ENCODE peak calls at places on chromosomes 16 and 17, in eight cellular contexts. O, X, S, D, L, W, G and Q are unnamed samples.
A peak's percentile ranks its signal among the peaks of the same experiment; 100 is the strongest.

GRCh38 chr17:39804839-39805238 is 59.3 kb downstream of the IKZF3 start:
- DNase-seq in S (no peak), G (no peak), L (no peak), X (no peak), D (no peak), W (no peak), O (no peak), Q (no peak)

GRCh38 chr17:44004077-44004760 is at the start of gene NAGS:
- DNase-seq in X (no peak), L (peak; percentile 27), D (peak; percentile 71), O (no peak), S (peak; percentile 63), G (no peak), W (no peak), Q (peak; percentile 23)

GRCh38 chr17:74040729-74041128 is 162.7 kb upstream of the RPL38 start:
- DNase-seq in W (no peak), S (no peak), O (no peak), G (no peak), X (no peak), D (no peak), L (no peak), Q (no peak)

GRCh38 chr17:63774982-63775290 is 966 bp downstream of the DDX42 start:
- DNase-seq in G (no peak), D (no peak), W (no peak), X (no peak), S (peak; percentile 9), O (no peak), L (no peak), Q (peak; percentile 52)

GRCh38 chr17:67600408-67600807 is 117.3 kb upstream of the NOL11 start:
- DNase-seq in G (no peak), O (no peak), X (no peak), L (no peak), S (no peak), W (no peak), D (no peak), Q (no peak)

GRCh38 chr16:67115649-67116048 is 5.9 kb downstream of the PHAF1 start:
- DNase-seq in X (no peak), W (no peak), L (no peak), G (no peak), S (no peak), D (peak; percentile 97), O (no peak), Q (peak; percentile 99)

GRCh38 chr17:4221163-4221562 is 42.6 kb downstream of the ANKFY1 start:
- DNase-seq in G (no peak), D (no peak), O (no peak), X (no peak), L (no peak), W (no peak), S (no peak), Q (no peak)

GRCh38 chr17:42347198-42347597 is 41.0 kb downstream of the STAT3 start:
- DNase-seq in X (peak; percentile 76), W (no peak), D (peak; percentile 90), O (no peak), S (no peak), L (no peak), G (no peak), Q (peak; percentile 91)

GRCh38 chr17:80807882-80808281 is 183.8 kb upstream of the CHMP6 start:
- DNase-seq in D (no peak), S (no peak), X (no peak), G (no peak), W (no peak), L (no peak), O (no peak), Q (no peak)

GRCh38 chr16:11585460-11586374 is 1.0 kb downstream of the LITAF start:
- DNase-seq in O (no peak), D (no peak), L (peak; percentile 48), S (no peak), W (no peak), X (no peak), G (no peak), Q (peak; percentile 60)

GRCh38 chr17:30218689-30219266 is 16.7 kb downstream of the SLC6A4 start:
- DNase-seq in W (no peak), X (no peak), D (no peak), O (no peak), L (no peak), G (no peak), S (no peak), Q (no peak)

GRCh38 chr16:27430923-27431484 is 29.0 kb downstream of the IL21R start:
- DNase-seq in G (no peak), W (no peak), O (no peak), S (no peak), D (peak; percentile 47), L (no peak), X (no peak), Q (peak; percentile 22)

GRCh38 chr17:78969865-78970264 is 9.9 kb downstream of the LGALS3BP start:
- DNase-seq in S (no peak), L (no peak), O (no peak), G (no peak), X (no peak), D (no peak), W (no peak), Q (no peak)

GRCh38 chr17:75352079-75352569 is 53.4 kb downstream of the GRB2 start:
- DNase-seq in X (no peak), D (no peak), L (no peak), O (no peak), G (no peak), W (no peak), S (peak; percentile 21), Q (no peak)

GRCh38 chr17:38910325-38910724 is 15.1 kb upstream of the LASP1NB start:
- DNase-seq in O (no peak), G (no peak), W (no peak), D (no peak), X (no peak), S (no peak), L (no peak), Q (no peak)

GRCh38 chr16:996672-997071 is 15.1 kb downstream of the SOX8 start:
- DNase-seq in L (no peak), W (no peak), S (no peak), G (no peak), D (no peak), O (no peak), X (no peak), Q (no peak)

GRCh38 chr16:86405319-86405718 is 105.0 kb upstream of the FOXF1 start:
- DNase-seq in W (no peak), G (no peak), D (no peak), L (no peak), X (no peak), O (no peak), S (no peak), Q (no peak)

GRCh38 chr17:56440391-56440790 is 153.1 kb upstream of the NOG start:
- DNase-seq in O (no peak), W (no peak), G (no peak), S (no peak), L (no peak), X (no peak), D (peak; percentile 22), Q (peak; percentile 32)

GRCh38 chr17:78957076-78957475 is 22.6 kb downstream of the LGALS3BP start:
- DNase-seq in D (peak; percentile 84), S (no peak), W (no peak), G (no peak), X (no peak), L (no peak), O (no peak), Q (peak; percentile 71)

GRCh38 chr16:27365142-27366089 is 36.6 kb upstream of the IL21R start:
- DNase-seq in O (no peak), W (no peak), X (no peak), G (no peak), D (peak; percentile 67), L (no peak), S (no peak), Q (peak; percentile 65)

GRCh38 chr17:19705771-19706770 is 10.3 kb downstream of the SLC47A2 start:
- DNase-seq in G (no peak), S (peak; percentile 70), W (no peak), O (no peak), X (no peak), L (no peak), D (no peak), Q (no peak)

GRCh38 chr16:50269769-50270509 is 3.6 kb downstream of the ADCY7 start:
- DNase-seq in S (no peak), W (no peak), D (no peak), L (no peak), G (no peak), O (no peak), X (no peak), Q (no peak)

GRCh38 chr17:13230350-13230900 is 212.6 kb upstream of the ELAC2 start:
- DNase-seq in L (no peak), G (no peak), D (no peak), S (no peak), W (no peak), X (no peak), O (no peak), Q (peak; percentile 18)

GRCh38 chr17:55735784-55736405 is 13.2 kb upstream of the TMEM100 start:
- DNase-seq in L (peak; percentile 52), X (no peak), O (no peak), G (no peak), D (peak; percentile 77), S (peak; percentile 74), W (peak; percentile 6), Q (peak; percentile 82)

GRCh38 chr17:42459983-42460300 is 1.3 kb downstream of the ATP6V0A1 start:
- DNase-seq in W (peak; percentile 4), L (no peak), S (peak; percentile 27), X (no peak), O (no peak), G (no peak), D (peak; percentile 62), Q (peak; percentile 76)

GRCh38 chr16:66406534-66407368 is 20.3 kb upstream of the BEAN1 start:
- DNase-seq in D (peak; percentile 59), G (peak; percentile 65), O (peak; percentile 32), X (peak; percentile 39), W (peak; percentile 77), S (peak; percentile 87), L (peak; percentile 92), Q (peak; percentile 89)

GRCh38 chr16:63187638-63188037 is 1151.4 kb upstream of the CDH8 start:
- DNase-seq in L (no peak), D (no peak), S (no peak), W (no peak), O (no peak), X (no peak), G (no peak), Q (no peak)

GRCh38 chr17:61997649-61998048 is 67.4 kb downstream of the MED13 start:
- DNase-seq in D (peak; percentile 78), G (no peak), S (no peak), W (no peak), O (no peak), L (no peak), X (peak; percentile 20), Q (peak; percentile 82)

GRCh38 chr17:80892900-80893603 is 98.6 kb upstream of the CHMP6 start:
- DNase-seq in D (peak; percentile 88), X (no peak), O (no peak), L (peak; percentile 71), G (peak; percentile 42), W (no peak), S (no peak), Q (peak; percentile 75)